ENCODE peak calls at places on chromosomes 12 and 14, in ten cellular contexts. One of them, this sample, is unnamed.

GRCh38 chr12:10641735-10642500 is 28.5 kb upstream of the MAGOHB start:
- DNase-seq in choroid plexus epithelial cell: peak
- DNase-seq in MG63: peak
- DNase-seq in ascending aorta: no peak
- DNase-seq in GM06990: no peak
- DNase-seq in fibroblast of mammary gland: peak
- DNase-seq in fibroblast of lung: peak
- DNase-seq in GM12865: no peak
- DNase-seq in lower leg skin: no peak
- DNase-seq in heart right ventricle: no peak
- DNase-seq in this sample: no peak

GRCh38 chr14:100979780-100980179 is 76.3 kb upstream of the RTL1 start:
- DNase-seq in heart right ventricle: no peak
- DNase-seq in choroid plexus epithelial cell: peak
- DNase-seq in lower leg skin: no peak
- DNase-seq in MG63: no peak
- DNase-seq in GM12865: no peak
- DNase-seq in GM06990: no peak
- DNase-seq in fibroblast of mammary gland: peak
- DNase-seq in ascending aorta: no peak
- DNase-seq in fibroblast of lung: peak
- DNase-seq in this sample: no peak

GRCh38 chr12:99092100-99092851 is 447.2 kb downstream of the APAF1 start:
- DNase-seq in MG63: no peak
- DNase-seq in heart right ventricle: no peak
- DNase-seq in choroid plexus epithelial cell: no peak
- DNase-seq in lower leg skin: no peak
- DNase-seq in fibroblast of mammary gland: no peak
- DNase-seq in fibroblast of lung: no peak
- DNase-seq in ascending aorta: no peak
- DNase-seq in GM06990: no peak
- DNase-seq in GM12865: no peak
- DNase-seq in this sample: no peak

GRCh38 chr14:34365309-34365915 is 96.6 kb downstream of the SPTSSA start:
- DNase-seq in MG63: no peak
- DNase-seq in choroid plexus epithelial cell: peak
- DNase-seq in lower leg skin: no peak
- DNase-seq in fibroblast of lung: peak
- DNase-seq in fibroblast of mammary gland: peak
- DNase-seq in GM06990: no peak
- DNase-seq in ascending aorta: no peak
- DNase-seq in heart right ventricle: no peak
- DNase-seq in GM12865: no peak
- DNase-seq in this sample: no peak

GRCh38 chr14:20934148-20934762 is 21.0 kb upstream of the RNASE2 start:
- DNase-seq in choroid plexus epithelial cell: peak
- DNase-seq in fibroblast of mammary gland: peak
- DNase-seq in GM06990: peak
- DNase-seq in ascending aorta: no peak
- DNase-seq in lower leg skin: no peak
- DNase-seq in MG63: peak
- DNase-seq in fibroblast of lung: peak
- DNase-seq in heart right ventricle: peak
- DNase-seq in GM12865: peak
- DNase-seq in this sample: peak

GRCh38 chr12:110694330-110694891 is 5.5 kb upstream of the HVCN1 start:
- DNase-seq in fibroblast of mammary gland: no peak
- DNase-seq in ascending aorta: peak
- DNase-seq in GM06990: no peak
- DNase-seq in lower leg skin: peak
- DNase-seq in MG63: no peak
- DNase-seq in GM12865: no peak
- DNase-seq in fibroblast of lung: no peak
- DNase-seq in heart right ventricle: peak
- DNase-seq in choroid plexus epithelial cell: no peak
- DNase-seq in this sample: no peak

GRCh38 chr14:49991491-49991890 is 98.6 kb downstream of the ARF6 start:
- DNase-seq in fibroblast of lung: no peak
- DNase-seq in GM12865: no peak
- DNase-seq in ascending aorta: no peak
- DNase-seq in heart right ventricle: no peak
- DNase-seq in fibroblast of mammary gland: no peak
- DNase-seq in choroid plexus epithelial cell: no peak
- DNase-seq in GM06990: no peak
- DNase-seq in lower leg skin: no peak
- DNase-seq in MG63: no peak
- DNase-seq in this sample: no peak

GRCh38 chr12:113870035-113870434 is 96.1 kb downstream of the RBM19 start:
- DNase-seq in lower leg skin: no peak
- DNase-seq in fibroblast of mammary gland: no peak
- DNase-seq in GM06990: no peak
- DNase-seq in ascending aorta: no peak
- DNase-seq in heart right ventricle: no peak
- DNase-seq in MG63: no peak
- DNase-seq in fibroblast of lung: no peak
- DNase-seq in choroid plexus epithelial cell: no peak
- DNase-seq in GM12865: no peak
- DNase-seq in this sample: no peak

GRCh38 chr12:17016116-17016864 is 410.3 kb upstream of the LMO3 start:
- DNase-seq in lower leg skin: no peak
- DNase-seq in ascending aorta: no peak
- DNase-seq in MG63: peak
- DNase-seq in GM12865: no peak
- DNase-seq in choroid plexus epithelial cell: no peak
- DNase-seq in fibroblast of lung: no peak
- DNase-seq in fibroblast of mammary gland: no peak
- DNase-seq in heart right ventricle: no peak
- DNase-seq in GM06990: no peak
- DNase-seq in this sample: no peak

GRCh38 chr14:75340921-75341320 is 62.3 kb downstream of the FOS start:
- DNase-seq in fibroblast of lung: peak
- DNase-seq in GM12865: peak
- DNase-seq in lower leg skin: peak
- DNase-seq in heart right ventricle: peak
- DNase-seq in ascending aorta: peak
- DNase-seq in fibroblast of mammary gland: peak
- DNase-seq in choroid plexus epithelial cell: peak
- DNase-seq in GM06990: no peak
- DNase-seq in MG63: no peak
- DNase-seq in this sample: no peak

GRCh38 chr14:103312006-103312635 is 21.9 kb upstream of the EIF5 start:
- DNase-seq in GM06990: no peak
- DNase-seq in GM12865: no peak
- DNase-seq in ascending aorta: no peak
- DNase-seq in choroid plexus epithelial cell: no peak
- DNase-seq in heart right ventricle: no peak
- DNase-seq in fibroblast of lung: no peak
- DNase-seq in lower leg skin: no peak
- DNase-seq in fibroblast of mammary gland: no peak
- DNase-seq in MG63: no peak
- DNase-seq in this sample: peak

GRCh38 chr14:22748691-22749090 is 17.8 kb upstream of the OXA1L start:
- DNase-seq in GM06990: peak
- DNase-seq in choroid plexus epithelial cell: no peak
- DNase-seq in heart right ventricle: no peak
- DNase-seq in ascending aorta: no peak
- DNase-seq in fibroblast of mammary gland: no peak
- DNase-seq in lower leg skin: no peak
- DNase-seq in MG63: no peak
- DNase-seq in GM12865: peak
- DNase-seq in fibroblast of lung: no peak
- DNase-seq in this sample: no peak

GRCh38 chr12:76720068-76720467 is 43.8 kb upstream of the ZDHHC17 start:
- DNase-seq in ascending aorta: no peak
- DNase-seq in GM06990: no peak
- DNase-seq in heart right ventricle: no peak
- DNase-seq in GM12865: no peak
- DNase-seq in MG63: no peak
- DNase-seq in lower leg skin: no peak
- DNase-seq in fibroblast of mammary gland: peak
- DNase-seq in choroid plexus epithelial cell: peak
- DNase-seq in fibroblast of lung: no peak
- DNase-seq in this sample: no peak

GRCh38 chr14:51473808-51474207 is 177.9 kb upstream of the FRMD6 start:
- DNase-seq in fibroblast of mammary gland: peak
- DNase-seq in choroid plexus epithelial cell: peak
- DNase-seq in ascending aorta: no peak
- DNase-seq in GM12865: no peak
- DNase-seq in heart right ventricle: no peak
- DNase-seq in GM06990: no peak
- DNase-seq in MG63: no peak
- DNase-seq in lower leg skin: no peak
- DNase-seq in fibroblast of lung: no peak
- DNase-seq in this sample: no peak

GRCh38 chr12:133256321-133256720 is 20.6 kb upstream of the ANHX start:
- DNase-seq in choroid plexus epithelial cell: no peak
- DNase-seq in lower leg skin: no peak
- DNase-seq in MG63: no peak
- DNase-seq in GM06990: no peak
- DNase-seq in fibroblast of lung: no peak
- DNase-seq in GM12865: no peak
- DNase-seq in heart right ventricle: no peak
- DNase-seq in fibroblast of mammary gland: no peak
- DNase-seq in ascending aorta: no peak
- DNase-seq in this sample: no peak

GRCh38 chr14:85071447-85071846 is 458.5 kb upstream of the FLRT2 start:
- DNase-seq in GM06990: no peak
- DNase-seq in choroid plexus epithelial cell: no peak
- DNase-seq in lower leg skin: no peak
- DNase-seq in MG63: no peak
- DNase-seq in heart right ventricle: peak
- DNase-seq in ascending aorta: no peak
- DNase-seq in fibroblast of mammary gland: no peak
- DNase-seq in GM12865: no peak
- DNase-seq in fibroblast of lung: no peak
- DNase-seq in this sample: no peak

GRCh38 chr14:101194356-101195308 is 291.1 kb upstream of the RTL1 start:
- DNase-seq in GM06990: no peak
- DNase-seq in heart right ventricle: no peak
- DNase-seq in MG63: no peak
- DNase-seq in GM12865: no peak
- DNase-seq in fibroblast of mammary gland: no peak
- DNase-seq in ascending aorta: no peak
- DNase-seq in choroid plexus epithelial cell: no peak
- DNase-seq in fibroblast of lung: no peak
- DNase-seq in lower leg skin: no peak
- DNase-seq in this sample: peak

DNA sequence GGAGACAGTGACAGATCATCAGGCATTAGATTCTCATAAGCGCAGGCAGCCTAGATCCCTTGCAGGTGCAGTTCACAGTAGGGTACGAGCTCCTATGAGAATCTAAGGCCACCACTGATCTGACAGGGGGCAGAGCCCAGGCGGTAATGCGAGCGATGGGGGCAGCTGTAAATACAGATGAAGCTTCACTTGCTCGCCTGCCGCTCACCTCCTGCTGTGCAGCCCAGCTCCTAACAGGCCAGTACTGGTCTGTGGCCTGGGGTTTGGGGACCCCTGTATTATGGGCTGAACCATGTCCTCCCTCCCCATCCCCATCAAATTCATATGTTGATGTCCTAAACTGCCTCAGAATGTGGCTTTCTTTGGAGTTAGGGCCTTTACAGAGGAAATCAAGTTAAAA is 63.2 kb downstream of the NOS1 start:
- DNase-seq in GM06990: no peak
- DNase-seq in choroid plexus epithelial cell: no peak
- DNase-seq in fibroblast of lung: no peak
- DNase-seq in lower leg skin: no peak
- DNase-seq in fibroblast of mammary gland: no peak
- DNase-seq in GM12865: no peak
- DNase-seq in heart right ventricle: no peak
- DNase-seq in ascending aorta: no peak
- DNase-seq in MG63: no peak
- DNase-seq in this sample: no peak
- H3K4me3 ChIP-seq in GM06990: no peak
- H3K4me3 ChIP-seq in choroid plexus epithelial cell: no peak
- H3K4me3 ChIP-seq in fibroblast of lung: no peak
- H3K4me3 ChIP-seq in lower leg skin: no peak
- H3K4me3 ChIP-seq in fibroblast of mammary gland: no peak
- H3K4me3 ChIP-seq in GM12865: no peak
- H3K4me3 ChIP-seq in heart right ventricle: no peak
- H3K4me3 ChIP-seq in ascending aorta: no peak
- H3K4me3 ChIP-seq in MG63: no peak
- H3K4me3 ChIP-seq in this sample: no peak

GRCh38 chr12:53343978-53344377 is 7.8 kb upstream of the SP7 start:
- DNase-seq in lower leg skin: no peak
- DNase-seq in ascending aorta: no peak
- DNase-seq in choroid plexus epithelial cell: no peak
- DNase-seq in fibroblast of mammary gland: no peak
- DNase-seq in heart right ventricle: no peak
- DNase-seq in MG63: no peak
- DNase-seq in fibroblast of lung: no peak
- DNase-seq in GM06990: no peak
- DNase-seq in GM12865: no peak
- DNase-seq in this sample: no peak
- H3K4me3 ChIP-seq in lower leg skin: no peak
- H3K4me3 ChIP-seq in ascending aorta: peak
- H3K4me3 ChIP-seq in choroid plexus epithelial cell: no peak
- H3K4me3 ChIP-seq in fibroblast of mammary gland: no peak
- H3K4me3 ChIP-seq in heart right ventricle: no peak
- H3K4me3 ChIP-seq in MG63: no peak
- H3K4me3 ChIP-seq in fibroblast of lung: no peak
- H3K4me3 ChIP-seq in GM06990: no peak
- H3K4me3 ChIP-seq in GM12865: no peak
- H3K4me3 ChIP-seq in this sample: no peak

DNA sequence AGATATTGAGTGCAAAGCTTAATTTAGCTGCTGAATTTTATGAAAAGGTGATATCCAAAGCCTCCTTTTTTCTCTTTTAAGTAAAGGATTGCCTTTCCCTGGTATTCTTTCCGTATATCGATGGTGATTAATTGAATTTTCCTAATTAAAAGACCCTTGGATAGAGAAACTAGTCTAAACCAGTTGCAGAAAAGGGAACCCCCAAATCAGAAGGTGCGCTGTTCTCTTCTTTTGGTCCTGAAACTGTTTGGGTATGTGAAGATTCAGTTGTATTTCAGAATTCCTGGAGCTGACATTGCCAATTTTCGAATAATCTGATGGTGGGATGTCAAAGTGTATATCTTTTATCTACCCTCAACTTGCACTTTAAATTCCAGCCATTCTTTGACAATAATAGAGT is 1.9 kb downstream of the GPHN start:
- DNase-seq in fibroblast of lung: peak
- DNase-seq in heart right ventricle: no peak
- DNase-seq in MG63: no peak
- DNase-seq in lower leg skin: no peak
- DNase-seq in GM06990: no peak
- DNase-seq in GM12865: no peak
- DNase-seq in choroid plexus epithelial cell: peak
- DNase-seq in fibroblast of mammary gland: peak
- DNase-seq in ascending aorta: no peak
- DNase-seq in this sample: peak
- H3K4me3 ChIP-seq in fibroblast of lung: peak
- H3K4me3 ChIP-seq in heart right ventricle: peak
- H3K4me3 ChIP-seq in MG63: no peak
- H3K4me3 ChIP-seq in lower leg skin: no peak
- H3K4me3 ChIP-seq in GM06990: peak
- H3K4me3 ChIP-seq in GM12865: peak
- H3K4me3 ChIP-seq in choroid plexus epithelial cell: peak
- H3K4me3 ChIP-seq in fibroblast of mammary gland: peak
- H3K4me3 ChIP-seq in ascending aorta: peak
- H3K4me3 ChIP-seq in this sample: no peak

GRCh38 chr12:48978741-48979601 is 849 bp downstream of the WNT1 start:
- DNase-seq in heart right ventricle: no peak
- DNase-seq in choroid plexus epithelial cell: no peak
- DNase-seq in fibroblast of mammary gland: no peak
- DNase-seq in ascending aorta: no peak
- DNase-seq in MG63: no peak
- DNase-seq in fibroblast of lung: no peak
- DNase-seq in GM12865: no peak
- DNase-seq in GM06990: no peak
- DNase-seq in lower leg skin: no peak
- DNase-seq in this sample: peak
- H3K4me3 ChIP-seq in heart right ventricle: peak
- H3K4me3 ChIP-seq in choroid plexus epithelial cell: no peak
- H3K4me3 ChIP-seq in fibroblast of mammary gland: no peak
- H3K4me3 ChIP-seq in ascending aorta: peak
- H3K4me3 ChIP-seq in MG63: no peak
- H3K4me3 ChIP-seq in fibroblast of lung: no peak
- H3K4me3 ChIP-seq in GM12865: peak
- H3K4me3 ChIP-seq in GM06990: peak
- H3K4me3 ChIP-seq in lower leg skin: no peak
- H3K4me3 ChIP-seq in this sample: peak

This sample was measured in H7.